ENCODE peak calls at places on chromosomes 11 and 22, in four cellular contexts. I is HepG2, C is K562, G is GM12878. O is an unnamed sample.

GRCh38 chr11:43580735-43581369 is 99.7 kb upstream of the HSD17B12 start:
- DNase-seq in I (no peak), C (peak), G (no peak), O (no peak)

GRCh38 chr11:131511794-131512193 is 141.4 kb downstream of the NTM start:
- DNase-seq in I (peak), C (peak), G (no peak), O (peak)

GRCh38 chr11:109421981-109422590 is at the start of gene C11orf87:
- DNase-seq in I (no peak), C (no peak), G (no peak), O (no peak)

GRCh38 chr22:32323513-32324164 is 34.0 kb upstream of the RFPL3 start:
- DNase-seq in I (no peak), C (no peak), G (no peak), O (no peak)

GRCh38 chr22:26846645-26847044 is 189.3 kb downstream of the MIAT start:
- DNase-seq in I (no peak), C (no peak), G (no peak), O (no peak)

GRCh38 chr11:2549876-2550605 is 105.2 kb downstream of the KCNQ1 start:
- DNase-seq in I (no peak), C (no peak), G (no peak), O (no peak)

GRCh38 chr11:130161441-130161840 is 1.9 kb downstream of the ST14 start:
- DNase-seq in I (no peak), C (no peak), G (no peak), O (no peak)

GRCh38 chr11:75495749-75496641 is 29.7 kb downstream of the GDPD5 start:
- DNase-seq in I (peak), C (no peak), G (no peak), O (no peak)

GRCh38 chr11:14376920-14377319 is 17.9 kb upstream of the RRAS2 start:
- DNase-seq in I (no peak), C (no peak), G (no peak), O (peak)

GRCh38 chr22:24809331-24809730 is 3.3 kb downstream of the SGSM1 start:
- DNase-seq in I (no peak), C (no peak), G (no peak), O (no peak)

GRCh38 chr11:13486926-13487660 is 8.7 kb downstream of the PTH start:
- DNase-seq in I (peak), C (peak), G (no peak), O (peak)

GRCh38 chr11:100632970-100633452 is 54.1 kb upstream of the ARHGAP42 start:
- DNase-seq in I (peak), C (no peak), G (no peak), O (peak)
- TF ChIP-seq CHD4 in I (no peak), C (no peak), G (no peak), O (no peak)

GRCh38 chr22:43313497-43314474 is 29.4 kb downstream of the SCUBE1 start:
- DNase-seq in I (no peak), C (no peak), G (no peak), O (no peak)

GRCh38 chr22:43317252-43317651 is 25.9 kb downstream of the SCUBE1 start:
- DNase-seq in I (no peak), C (no peak), G (no peak), O (no peak)

GRCh38 chr22:43312608-43313007 is 30.6 kb downstream of the SCUBE1 start:
- DNase-seq in I (no peak), C (no peak), G (no peak), O (no peak)

GRCh38 chr22:43314611-43315010 is 28.6 kb downstream of the SCUBE1 start:
- DNase-seq in I (no peak), C (no peak), G (no peak), O (no peak)

GRCh38 chr22:43315687-43316217 is 27.4 kb downstream of the SCUBE1 start:
- DNase-seq in I (no peak), C (no peak), G (no peak), O (no peak)
- TF ChIP-seq CHD4 in I (no peak), C (no peak), G (no peak), O (no peak)

GRCh38 chr22:39457047-39457545 is 284 bp downstream of the MGAT3 start:
- DNase-seq in I (no peak), C (peak), G (no peak), O (no peak)
- TF ChIP-seq CHD4 in I (no peak), C (no peak), G (no peak), O (no peak)

GRCh38 chr11:111605681-111606080 is 3.4 kb downstream of the SIK2 start:
- DNase-seq in I (no peak), C (no peak), G (no peak), O (no peak)
- TF ChIP-seq CHD4 in I (no peak), C (no peak), G (no peak), O (no peak)

O was measured in A549.